ENCODE peak calls at places on chromosomes 2 and 18, in six cellular contexts. K is GM12892, P is MCF 10A, A is COR-L47, Q is T-helper 1 cell, M is ELR. B is an unnamed sample.

GRCh38 chr18:80228051-80228848 is 19.1 kb downstream of the PARD6G start:
- DNase-seq in M (no peak), K (no peak), Q (no peak), P (no peak), A (no peak), B (no peak)

GRCh38 chr2:50347355-50348044 is 684.4 kb downstream of the NRXN1 start:
- DNase-seq in Q (no peak), A (peak), K (no peak), M (no peak), P (no peak), B (no peak)

GRCh38 chr2:60515751-60516226 is 37.7 kb downstream of the BCL11A start:
- DNase-seq in P (peak), Q (no peak), K (no peak), A (no peak), M (peak), B (peak)

GRCh38 chr2:31578316-31578715 is 2.4 kb downstream of the SRD5A2 start:
- DNase-seq in P (no peak), Q (no peak), M (no peak), A (no peak), K (no peak), B (no peak)

GRCh38 chr2:203330434-203330833 is 2.2 kb downstream of the ABI2 start:
- DNase-seq in Q (no peak), P (peak), A (no peak), K (no peak), M (peak), B (peak)

GRCh38 chr2:58521803-58522602 is 280.9 kb upstream of the FANCL start:
- DNase-seq in Q (no peak), P (no peak), M (peak), A (peak), K (no peak), B (peak)

GRCh38 chr2:217366996-217367395 is 507.1 kb upstream of the TNP1 start:
- DNase-seq in P (peak), A (no peak), K (no peak), M (peak), Q (no peak), B (peak)

GRCh38 chr2:235493775-235494715 is at the start of gene AGAP1:
- DNase-seq in Q (no peak), A (peak), M (peak), P (peak), K (no peak), B (peak)

GRCh38 chr2:175579646-175580045 is 398.1 kb upstream of the ATP5MC3 start:
- DNase-seq in K (no peak), M (no peak), P (no peak), Q (no peak), A (no peak), B (no peak)

GRCh38 chr2:174153757-174154680 is 94.3 kb downstream of the OLA1 start:
- DNase-seq in P (peak), M (peak), K (no peak), Q (no peak), A (no peak), B (peak)

GRCh38 chr2:28567076-28567471 is 71.2 kb downstream of the PLB1 start:
- DNase-seq in K (no peak), P (no peak), M (peak), Q (peak), A (peak), B (no peak)

GRCh38 chr2:40220177-40220925 is 231.5 kb downstream of the SLC8A1 start:
- DNase-seq in P (peak), K (no peak), A (no peak), Q (no peak), M (peak), B (peak)

GRCh38 chr2:172428841-172429173 is 1.4 kb downstream of the ITGA6 start:
- DNase-seq in Q (no peak), A (no peak), P (no peak), M (no peak), K (no peak), B (no peak)

GRCh38 chr2:8609357-8609804 is 72.5 kb upstream of the ID2 start:
- DNase-seq in P (no peak), A (no peak), Q (no peak), M (no peak), K (no peak), B (no peak)

GRCh38 chr18:73087291-73087977 is 219.6 kb upstream of the NETO1 start:
- DNase-seq in P (no peak), K (no peak), Q (no peak), A (no peak), M (no peak), B (no peak)

GRCh38 chr18:55868909-55869308 is 280.9 kb upstream of the TCF4 start:
- DNase-seq in A (no peak), Q (no peak), P (peak), K (no peak), M (peak), B (peak)

GRCh38 chr18:33051397-33051796 is 278.6 kb upstream of the KLHL14 start:
- DNase-seq in M (no peak), A (peak), Q (no peak), K (no peak), P (peak), B (peak)

GRCh38 chr18:79971986-79972385 is 7.5 kb downstream of the HSBP1L1 start:
- DNase-seq in A (no peak), K (no peak), Q (no peak), P (no peak), M (no peak), B (no peak)

GRCh38 chr2:20145497-20146193 is 79.3 kb downstream of the SDC1 start:
- DNase-seq in Q (no peak), A (no peak), M (no peak), P (no peak), K (peak), B (no peak)

GRCh38 chr2:217822296-217823252 is 180.2 kb downstream of the TNS1 start:
- DNase-seq in P (peak), Q (no peak), A (no peak), M (no peak), K (no peak), B (peak)

GRCh38 chr2:12513339-12513738 is 203.4 kb upstream of the TRIB2 start:
- DNase-seq in P (no peak), M (no peak), K (no peak), A (no peak), Q (no peak), B (no peak)

GRCh38 chr2:238954841-238955521 is 107.1 kb downstream of the TWIST2 start:
- DNase-seq in K (no peak), Q (no peak), M (no peak), P (no peak), A (no peak), B (no peak)

GRCh38 chr2:176959614-176960013 is 253.0 kb upstream of the HNRNPA3 start:
- DNase-seq in Q (no peak), A (no peak), K (no peak), P (no peak), M (no peak), B (no peak)

GRCh38 chr2:104768694-104769093 is 85.2 kb upstream of the POU3F3 start:
- DNase-seq in A (no peak), P (no peak), K (no peak), Q (no peak), M (no peak), B (no peak)

GRCh38 chr18:60894254-60894945 is 438.8 kb upstream of the CDH20 start:
- DNase-seq in P (peak), K (no peak), A (no peak), Q (no peak), M (no peak), B (peak)

GRCh38 chr2:217356795-217357194 is 496.9 kb upstream of the TNP1 start:
- DNase-seq in M (no peak), Q (no peak), P (no peak), A (no peak), K (no peak), B (no peak)

B was measured in mammary epithelial cell.